ENCODE peak calls at places on chromosome 15, in six cellular contexts. One of them, this sample, is unnamed.

GRCh38 chr15:57927091-57927631 is 138.3 kb downstream of the ALDH1A2 start:
- DNase-seq in Right ventricle myocardium superior: no peak
- DNase-seq in ovary: no peak
- DNase-seq in Jurkat, Clone E6-1: no peak
- DNase-seq in ELF-1: no peak
- DNase-seq in naive thymus-derived CD8-positive, alpha-beta T cell: no peak
- DNase-seq in this sample: no peak

GRCh38 chr15:62976301-62976842 is 66.2 kb upstream of the TPM1 start:
- DNase-seq in Jurkat, Clone E6-1: no peak
- DNase-seq in Right ventricle myocardium superior: no peak
- DNase-seq in ovary: no peak
- DNase-seq in naive thymus-derived CD8-positive, alpha-beta T cell: no peak
- DNase-seq in ELF-1: peak
- DNase-seq in this sample: no peak

GRCh38 chr15:42240823-42241222 is 32.2 kb upstream of the GANC start:
- DNase-seq in ovary: no peak
- DNase-seq in ELF-1: no peak
- DNase-seq in Right ventricle myocardium superior: no peak
- DNase-seq in naive thymus-derived CD8-positive, alpha-beta T cell: no peak
- DNase-seq in Jurkat, Clone E6-1: no peak
- DNase-seq in this sample: no peak

GRCh38 chr15:94265009-94265408 is 33.6 kb downstream of the MCTP2 start:
- DNase-seq in ovary: no peak
- DNase-seq in ELF-1: no peak
- DNase-seq in Right ventricle myocardium superior: no peak
- DNase-seq in Jurkat, Clone E6-1: no peak
- DNase-seq in naive thymus-derived CD8-positive, alpha-beta T cell: no peak
- DNase-seq in this sample: no peak

GRCh38 chr15:73927476-73928240 is 1.4 kb downstream of the LOXL1 start:
- DNase-seq in Jurkat, Clone E6-1: peak
- DNase-seq in ovary: peak
- DNase-seq in ELF-1: peak
- DNase-seq in Right ventricle myocardium superior: peak
- DNase-seq in naive thymus-derived CD8-positive, alpha-beta T cell: peak
- DNase-seq in this sample: peak

GRCh38 chr15:73273181-73274002 is 95.4 kb downstream of the HCN4 start:
- DNase-seq in ovary: peak
- DNase-seq in Jurkat, Clone E6-1: peak
- DNase-seq in ELF-1: peak
- DNase-seq in naive thymus-derived CD8-positive, alpha-beta T cell: peak
- DNase-seq in Right ventricle myocardium superior: no peak
- DNase-seq in this sample: no peak

GRCh38 chr15:39597751-39598185 is 16.9 kb downstream of the THBS1 start:
- DNase-seq in Right ventricle myocardium superior: no peak
- DNase-seq in ELF-1: no peak
- DNase-seq in Jurkat, Clone E6-1: no peak
- DNase-seq in ovary: no peak
- DNase-seq in naive thymus-derived CD8-positive, alpha-beta T cell: no peak
- DNase-seq in this sample: no peak

GRCh38 chr15:72902245-72902928 is 118.8 kb upstream of the ADPGK start:
- DNase-seq in ELF-1: peak
- DNase-seq in Right ventricle myocardium superior: peak
- DNase-seq in ovary: no peak
- DNase-seq in naive thymus-derived CD8-positive, alpha-beta T cell: no peak
- DNase-seq in Jurkat, Clone E6-1: no peak
- DNase-seq in this sample: no peak

GRCh38 chr15:55457401-55458022 is 49.2 kb downstream of the PIERCE2 start:
- DNase-seq in Right ventricle myocardium superior: no peak
- DNase-seq in ovary: no peak
- DNase-seq in ELF-1: no peak
- DNase-seq in naive thymus-derived CD8-positive, alpha-beta T cell: no peak
- DNase-seq in Jurkat, Clone E6-1: no peak
- DNase-seq in this sample: no peak

GRCh38 chr15:36239509-36239908 is 339.9 kb upstream of the CDIN1 start:
- DNase-seq in Jurkat, Clone E6-1: no peak
- DNase-seq in naive thymus-derived CD8-positive, alpha-beta T cell: no peak
- DNase-seq in Right ventricle myocardium superior: no peak
- DNase-seq in ovary: no peak
- DNase-seq in ELF-1: no peak
- DNase-seq in this sample: no peak

GRCh38 chr15:80585544-80586018 is 109.5 kb upstream of the ABHD17C start:
- DNase-seq in ELF-1: peak
- DNase-seq in Right ventricle myocardium superior: no peak
- DNase-seq in Jurkat, Clone E6-1: no peak
- DNase-seq in naive thymus-derived CD8-positive, alpha-beta T cell: no peak
- DNase-seq in ovary: no peak
- DNase-seq in this sample: no peak

GRCh38 chr15:49645937-49646336 is 25.1 kb downstream of the DTWD1 start:
- DNase-seq in Jurkat, Clone E6-1: no peak
- DNase-seq in Right ventricle myocardium superior: no peak
- DNase-seq in naive thymus-derived CD8-positive, alpha-beta T cell: no peak
- DNase-seq in ovary: no peak
- DNase-seq in ELF-1: no peak
- DNase-seq in this sample: no peak

GRCh38 chr15:32715276-32715675 is 2.5 kb upstream of the GREM1 start:
- DNase-seq in Right ventricle myocardium superior: no peak
- DNase-seq in ovary: no peak
- DNase-seq in ELF-1: no peak
- DNase-seq in Jurkat, Clone E6-1: no peak
- DNase-seq in naive thymus-derived CD8-positive, alpha-beta T cell: no peak
- DNase-seq in this sample: no peak

GRCh38 chr15:74618841-74619596 is 3.4 kb downstream of the CLK3 start:
- DNase-seq in Jurkat, Clone E6-1: no peak
- DNase-seq in ovary: no peak
- DNase-seq in Right ventricle myocardium superior: no peak
- DNase-seq in naive thymus-derived CD8-positive, alpha-beta T cell: no peak
- DNase-seq in ELF-1: no peak
- DNase-seq in this sample: no peak

GRCh38 chr15:70339551-70340517 is 242.1 kb upstream of the TLE3 start:
- DNase-seq in Jurkat, Clone E6-1: no peak
- DNase-seq in ovary: no peak
- DNase-seq in ELF-1: peak
- DNase-seq in naive thymus-derived CD8-positive, alpha-beta T cell: no peak
- DNase-seq in Right ventricle myocardium superior: no peak
- DNase-seq in this sample: no peak

GRCh38 chr15:83207622-83208356 is at the start of gene HDGFL3:
- DNase-seq in Jurkat, Clone E6-1: peak
- DNase-seq in Right ventricle myocardium superior: peak
- DNase-seq in naive thymus-derived CD8-positive, alpha-beta T cell: peak
- DNase-seq in ovary: peak
- DNase-seq in ELF-1: peak
- DNase-seq in this sample: no peak

GRCh38 chr15:62419206-62419605 is 254.1 kb upstream of the C2CD4B start:
- DNase-seq in naive thymus-derived CD8-positive, alpha-beta T cell: no peak
- DNase-seq in ovary: no peak
- DNase-seq in ELF-1: no peak
- DNase-seq in Right ventricle myocardium superior: no peak
- DNase-seq in Jurkat, Clone E6-1: no peak
- DNase-seq in this sample: no peak

GRCh38 chr15:58438956-58439355 is 7.2 kb downstream of the LIPC start:
- DNase-seq in Right ventricle myocardium superior: peak
- DNase-seq in ELF-1: peak
- DNase-seq in naive thymus-derived CD8-positive, alpha-beta T cell: peak
- DNase-seq in ovary: peak
- DNase-seq in Jurkat, Clone E6-1: peak
- DNase-seq in this sample: peak

GRCh38 chr15:68413363-68414255 is 18.4 kb downstream of the ITGA11 start:
- DNase-seq in Jurkat, Clone E6-1: no peak
- DNase-seq in ELF-1: no peak
- DNase-seq in naive thymus-derived CD8-positive, alpha-beta T cell: no peak
- DNase-seq in Right ventricle myocardium superior: peak
- DNase-seq in ovary: peak
- DNase-seq in this sample: no peak

GRCh38 chr15:85531083-85531482 is 150.7 kb downstream of the AKAP13 start:
- DNase-seq in ELF-1: no peak
- DNase-seq in naive thymus-derived CD8-positive, alpha-beta T cell: no peak
- DNase-seq in Jurkat, Clone E6-1: no peak
- DNase-seq in Right ventricle myocardium superior: no peak
- DNase-seq in ovary: no peak
- DNase-seq in this sample: no peak

GRCh38 chr15:57792729-57793449 is 86.4 kb downstream of the POLR2M start:
- DNase-seq in Right ventricle myocardium superior: no peak
- DNase-seq in Jurkat, Clone E6-1: no peak
- DNase-seq in naive thymus-derived CD8-positive, alpha-beta T cell: no peak
- DNase-seq in ovary: no peak
- DNase-seq in ELF-1: no peak
- DNase-seq in this sample: no peak

GRCh38 chr15:45171912-45172311 is 15.9 kb downstream of the SHF start:
- DNase-seq in naive thymus-derived CD8-positive, alpha-beta T cell: no peak
- DNase-seq in Right ventricle myocardium superior: no peak
- DNase-seq in ovary: no peak
- DNase-seq in ELF-1: no peak
- DNase-seq in Jurkat, Clone E6-1: no peak
- DNase-seq in this sample: no peak

GRCh38 chr15:89402406-89402805 is 67.8 kb upstream of the POLG start:
- DNase-seq in ovary: no peak
- DNase-seq in Right ventricle myocardium superior: no peak
- DNase-seq in Jurkat, Clone E6-1: no peak
- DNase-seq in ELF-1: no peak
- DNase-seq in naive thymus-derived CD8-positive, alpha-beta T cell: no peak
- DNase-seq in this sample: no peak

GRCh38 chr15:48433226-48433886 is 102.1 kb downstream of the DUT start:
- DNase-seq in ELF-1: no peak
- DNase-seq in Jurkat, Clone E6-1: no peak
- DNase-seq in Right ventricle myocardium superior: no peak
- DNase-seq in ovary: no peak
- DNase-seq in naive thymus-derived CD8-positive, alpha-beta T cell: no peak
- DNase-seq in this sample: no peak

GRCh38 chr15:62165029-62165792 is at the start of gene C2CD4B:
- DNase-seq in naive thymus-derived CD8-positive, alpha-beta T cell: no peak
- DNase-seq in Right ventricle myocardium superior: peak
- DNase-seq in ovary: no peak
- DNase-seq in Jurkat, Clone E6-1: no peak
- DNase-seq in ELF-1: peak
- DNase-seq in this sample: no peak

GRCh38 chr15:91655891-91656290 is 197.6 kb upstream of the SLCO3A1 start:
- DNase-seq in Right ventricle myocardium superior: no peak
- DNase-seq in naive thymus-derived CD8-positive, alpha-beta T cell: peak
- DNase-seq in ovary: no peak
- DNase-seq in Jurkat, Clone E6-1: no peak
- DNase-seq in ELF-1: no peak
- DNase-seq in this sample: no peak

GRCh38 chr15:78084359-78084750 is 6.8 kb upstream of the TBC1D2B start:
- DNase-seq in Jurkat, Clone E6-1: no peak
- DNase-seq in ovary: no peak
- DNase-seq in ELF-1: no peak
- DNase-seq in Right ventricle myocardium superior: peak
- DNase-seq in naive thymus-derived CD8-positive, alpha-beta T cell: no peak
- DNase-seq in this sample: no peak